ENCODE peak calls at places on chromosome 14, in five cellular contexts. P is H1, K is IMR-90, U is MM.1S, G is SK-N-SH. W is an unnamed sample. For H3K27me3, the result is how much of the 10 kb centered on the place peaks cover.

GRCh38 chr14:100654814-100655795 is 67.9 kb upstream of the BEGAIN start:
- DNase-seq in P (no peak), K (no peak), U (peak), G (peak), W (peak)

GRCh38 chr14:103896578-103896977 is 31.7 kb upstream of the TDRD9 start:
- DNase-seq in P (no peak), K (peak), U (no peak), G (peak), W (no peak)

GRCh38 chr14:75198291-75198933 is 22.0 kb upstream of the TMED10 start:
- DNase-seq in P (no peak), K (no peak), U (no peak), G (peak), W (no peak)

GRCh38 chr14:56412453-56413434 is 166.9 kb upstream of the TMEM260 start:
- DNase-seq in P (no peak), K (no peak), U (no peak), G (no peak), W (no peak)

GRCh38 chr14:54278087-54278486 is 118.7 kb upstream of the CDKN3 start:
- DNase-seq in P (no peak), K (no peak), U (no peak), G (no peak), W (no peak)

GRCh38 chr14:87217023-87217422 is 776.0 kb downstream of the GALC start:
- DNase-seq in P (no peak), K (no peak), U (no peak), G (no peak), W (no peak)

GRCh38 chr14:102238766-102239165 is 66.2 kb downstream of the MOK start:
- DNase-seq in P (no peak), K (no peak), U (no peak), G (no peak), W (no peak)

GRCh38 chr14:91281346-91281745 is 36.8 kb upstream of the GPR68 start:
- DNase-seq in P (no peak), K (peak), U (no peak), G (no peak), W (no peak)

GRCh38 chr14:96117997-96118790 is 79.0 kb downstream of the C14orf132 start:
- DNase-seq in P (no peak), K (no peak), U (no peak), G (no peak), W (no peak)

GRCh38 chr14:92687681-92688433 is 60.6 kb downstream of the LGMN start:
- DNase-seq in P (no peak), K (no peak), U (no peak), G (peak), W (peak)

GRCh38 chr14:82855912-82856381 is 1322.3 kb upstream of the SEL1L start:
- DNase-seq in P (no peak), K (peak), U (peak), G (peak), W (peak)

GRCh38 chr14:30240002-30240401 is 312.4 kb upstream of the PRKD1 start:
- DNase-seq in P (no peak), K (no peak), U (no peak), G (no peak), W (peak)

GRCh38 chr14:32509632-32510187 is 180.6 kb downstream of the AKAP6 start:
- DNase-seq in P (no peak), K (peak), U (no peak), G (no peak), W (peak)

GRCh38 chr14:43914041-43914693 is 592.9 kb downstream of the FSCB start:
- DNase-seq in P (no peak), K (no peak), U (no peak), G (no peak), W (no peak)

GRCh38 chr14:64705406-64706118 is 1.3 kb downstream of the PLEKHG3 start:
- DNase-seq in P (no peak), K (no peak), U (no peak), G (peak), W (peak)

GRCh38 chr14:89578048-89578619 is 161.1 kb upstream of the FOXN3 start:
- DNase-seq in P (no peak), K (peak), U (no peak), G (no peak), W (no peak)

GRCh38 chr14:73741386-73741875 is 27.2 kb upstream of the PNMA1 start:
- DNase-seq in P (peak), K (peak), U (no peak), G (peak), W (peak)

GRCh38 chr14:96117101-96117897 is 78.1 kb downstream of the C14orf132 start:
- DNase-seq in P (no peak), K (peak), U (no peak), G (peak), W (no peak)

GRCh38 chr14:93240678-93241000 is 33.6 kb downstream of the UBR7 start:
- DNase-seq in P (no peak), K (no peak), U (no peak), G (no peak), W (no peak)

GRCh38 chr14:41607966-41608663 is 1.4 kb downstream of the LRFN5 start:
- DNase-seq in P (no peak), K (no peak), U (no peak), G (no peak), W (peak)
- H3K27me3 ChIP-seq in P (under half), K (under half), U (under half), G (under half), W (half or more)

GRCh38 chr14:105075364-105076295 is 10.4 kb upstream of the GPR132 start:
- DNase-seq in P (no peak), K (peak), U (peak), G (peak), W (peak)
- TF ChIP-seq CTCF in P (no peak), K (no peak), U (no peak), G (no peak), W (no peak)

DNA sequence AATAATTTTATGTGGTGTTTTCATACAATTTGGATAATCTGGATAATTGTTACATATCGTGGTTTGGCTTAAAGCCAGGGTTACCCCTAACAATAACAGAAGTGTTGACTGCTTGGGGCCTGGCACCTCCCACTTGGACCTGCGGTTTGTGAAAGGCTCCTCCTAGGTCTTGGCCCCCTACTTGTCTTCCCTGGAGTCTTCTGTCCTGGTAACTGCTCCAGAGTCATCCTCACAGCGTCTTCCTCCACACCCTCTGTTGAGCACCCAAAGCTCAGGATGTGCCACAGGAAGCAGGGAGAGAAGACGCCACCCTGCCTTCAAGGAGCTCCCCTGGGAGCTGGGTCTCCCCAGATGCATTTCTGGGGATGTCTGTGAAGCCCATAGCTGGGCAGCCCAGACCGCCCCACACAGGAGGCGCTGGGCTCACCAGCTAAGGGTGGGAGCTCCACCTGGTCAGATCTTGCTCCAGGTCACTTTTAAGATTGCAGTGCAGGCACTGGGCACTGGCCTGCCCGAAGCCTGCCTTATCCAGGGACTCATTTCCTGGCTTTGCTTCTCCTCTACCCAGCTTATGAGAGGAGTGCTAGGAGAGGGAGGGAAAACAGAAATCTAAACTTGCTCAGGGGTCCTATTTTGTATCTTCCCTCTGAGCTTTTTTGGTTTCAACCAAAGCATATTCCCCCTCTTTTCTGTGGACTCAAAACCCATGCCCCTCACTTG is 98.2 kb downstream of the ZFP36L1 start:
- DNase-seq in P (no peak), K (peak), U (no peak), G (no peak), W (no peak)
- H3K4me2 ChIP-seq in P (no peak), K (no peak), U (no peak), G (peak), W (no peak)

DNA sequence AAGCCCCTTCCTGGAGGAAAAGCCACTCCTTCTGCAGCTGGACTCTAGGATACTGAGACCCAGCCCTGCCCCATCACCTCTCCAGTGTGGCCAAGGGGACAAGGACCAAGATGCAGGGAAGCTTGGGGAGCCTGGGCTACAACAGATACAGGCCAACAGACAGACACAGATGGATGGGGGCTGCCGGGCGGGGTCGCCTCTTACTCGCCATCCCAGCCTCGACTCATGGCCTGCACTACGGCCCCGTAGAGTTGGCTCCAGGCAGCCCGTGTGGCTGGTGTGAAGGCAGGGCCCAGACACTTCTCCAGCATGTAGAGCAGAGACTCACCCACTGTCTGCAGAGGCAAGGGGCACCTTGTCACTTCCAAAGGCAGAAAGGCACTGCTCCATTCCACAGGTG is 4.7 kb downstream of the NGB start:
- DNase-seq in P (no peak), K (no peak), U (no peak), G (no peak), W (no peak)
- H3K27me3 ChIP-seq in P (under half), K (half or more), U (under half), G (under half), W (under half)

GRCh38 chr14:72513994-72514659 is 379.8 kb downstream of the DPF3 start:
- DNase-seq in P (no peak), K (peak), U (peak), G (peak), W (peak)
- TF ChIP-seq CTCF in P (peak), K (peak), U (peak), G (peak), W (peak)

GRCh38 chr14:60565211-60565610 is 56.3 kb downstream of the SIX6 start:
- DNase-seq in P (no peak), K (peak), U (no peak), G (no peak), W (no peak)
- H3K4me2 ChIP-seq in P (no peak), K (no peak), U (no peak), G (no peak), W (no peak)

DNA sequence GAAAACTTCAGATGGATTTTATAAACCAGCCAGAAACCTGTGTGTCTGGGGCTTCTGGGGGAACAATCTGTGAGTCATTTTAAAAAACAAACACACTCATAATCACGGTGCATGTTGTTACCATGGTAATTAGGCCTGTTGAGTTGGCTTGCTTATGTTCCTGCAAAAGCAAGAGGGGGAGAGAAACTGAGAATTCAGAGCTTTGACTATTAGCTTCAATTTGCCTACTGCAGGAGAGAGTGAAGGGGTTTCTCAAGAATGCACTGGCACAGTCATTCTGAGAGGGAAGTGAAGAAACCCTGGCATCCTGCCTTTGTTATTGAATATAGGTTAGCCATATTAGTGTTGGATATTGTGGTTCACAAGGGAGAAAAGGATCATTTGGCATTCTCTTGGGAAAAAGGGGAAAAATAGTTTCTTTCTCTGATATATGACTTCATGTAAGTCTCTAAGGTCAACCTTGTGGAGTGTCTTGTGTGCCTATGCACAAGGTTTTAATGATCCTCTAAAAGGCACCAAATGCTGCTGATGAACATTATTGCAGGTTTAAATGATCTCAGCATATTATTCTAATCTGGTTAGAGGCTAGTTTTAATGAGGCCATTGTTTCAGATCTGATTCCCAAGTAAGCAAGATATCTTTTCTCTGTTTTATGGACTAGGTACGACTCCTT is 12.9 kb downstream of the GNG2 start:
- DNase-seq in P (no peak), K (peak), U (no peak), G (peak), W (no peak)
- H3K27me3 ChIP-seq in P (under half), K (under half), U (under half), G (under half), W (under half)